ENCODE peak calls at places on chromosomes 2 and 18, in eight cellular contexts. S is stimulated activated naive CD4-positive, alpha-beta T cell treated with Interleukin-2 at 50 U/mL for 16 hours; D is activated naive CD4-positive, alpha-beta T cell treated with anti-CD3 and anti-CD28 coated beads, Interleukin-2, amount 50 U/mL, for 16 hours; C is foreskin fibroblast; X is 8988T; I is left kidney; Q is NCI-H460; H is mucosa of gallbladder. T is an unnamed sample.

GRCh38 chr2:71948781-71949536 is 198.7 kb downstream of the CYP26B1 start:
- DNase-seq in S (no peak), Q (no peak), I (no peak), H (no peak), X (no peak), D (no peak), C (peak; percentile 40), T (no peak)

GRCh38 chr18:22253676-22254075 is 84.3 kb downstream of the GATA6 start:
- DNase-seq in I (peak; percentile 58), Q (no peak), X (no peak), D (no peak), S (no peak), H (no peak), C (no peak), T (no peak)

GRCh38 chr2:62817995-62818713 is 112.6 kb downstream of the EHBP1 start:
- DNase-seq in X (no peak), C (peak; percentile 51), D (no peak), I (no peak), S (no peak), H (no peak), Q (no peak), T (no peak)

GRCh38 chr2:168849610-168850009 is 40.6 kb downstream of the SPC25 start:
- DNase-seq in S (no peak), D (no peak), C (no peak), Q (no peak), X (no peak), H (peak; percentile 46), I (peak; percentile 38), T (peak; percentile 52)

GRCh38 chr2:168050377-168050776 is 197.0 kb downstream of the STK39 start:
- DNase-seq in H (no peak), X (no peak), I (no peak), D (no peak), S (no peak), C (no peak), Q (no peak), T (peak; percentile 88)

GRCh38 chr2:109466674-109467575 is 146.8 kb downstream of the SEPTIN10 start:
- DNase-seq in H (no peak), S (no peak), C (peak; percentile 76), D (no peak), Q (peak; percentile 26), X (peak; percentile 39), I (no peak), T (no peak)

GRCh38 chr18:49618741-49619392 is 57.0 kb downstream of the LIPG start:
- DNase-seq in I (peak; percentile 76), H (peak; percentile 67), C (no peak), S (no peak), D (no peak), Q (no peak), X (no peak), T (peak; percentile 49)

GRCh38 chr2:238279324-238279682 is 9.1 kb downstream of the PER2 start:
- DNase-seq in H (no peak), I (no peak), S (no peak), C (no peak), Q (no peak), X (no peak), D (no peak), T (no peak)

GRCh38 chr2:216792222-216793001 is 67.5 kb downstream of the TNP1 start:
- DNase-seq in S (no peak), X (no peak), Q (peak; percentile 11), D (no peak), I (peak; percentile 72), C (peak; percentile 3), H (peak; percentile 15), T (peak; percentile 86)

T was measured in mesendoderm.